ENCODE peak calls at places on chromosome 6, in five cellular contexts. T is NB4, I is endothelial cell of umbilical vein, B is HepG2, U is K562. Z is an unnamed sample.
A peak's percentile ranks its signal among the peaks of the same experiment; 100 is the strongest.

GRCh38 chr6:143940011-143940597 is 68.0 kb downstream of the PLAGL1 start:
- DNase-seq in I (peak; percentile 45), T (peak; percentile 69), U (peak; percentile 90), B (peak; percentile 59), Z (peak; percentile 65)

GRCh38 chr6:7332090-7332745 is 19.2 kb upstream of the SSR1 start:
- DNase-seq in I (no peak), B (peak; percentile 42), U (no peak), T (peak; percentile 36), Z (no peak)

GRCh38 chr6:97669191-97669651 is 386.2 kb upstream of the MMS22L start:
- DNase-seq in U (no peak), B (no peak), T (no peak), I (no peak), Z (no peak)

GRCh38 chr6:10640402-10640801 is 54.0 kb downstream of the C6orf52 start:
- DNase-seq in I (no peak), T (no peak), U (no peak), B (no peak), Z (no peak)

GRCh38 chr6:165515963-165516624 is 146.9 kb downstream of the PDE10A start:
- DNase-seq in T (no peak), B (no peak), I (peak; percentile 17), U (no peak), Z (peak; percentile 49)

GRCh38 chr6:97765480-97765879 is 482.5 kb upstream of the MMS22L start:
- DNase-seq in T (no peak), I (no peak), U (no peak), B (no peak), Z (no peak)

GRCh38 chr6:75791881-75792280 is 42.8 kb downstream of the MYO6 start:
- DNase-seq in T (no peak), U (no peak), I (peak; percentile 53), B (no peak), Z (no peak)

GRCh38 chr6:47603995-47604394 is 94.4 kb upstream of the ADGRF4 start:
- DNase-seq in U (no peak), B (no peak), I (no peak), T (no peak), Z (no peak)

GRCh38 chr6:29678114-29678513 is 2.8 kb downstream of the ZFP57 start:
- DNase-seq in U (no peak), I (no peak), T (no peak), B (no peak), Z (no peak)

GRCh38 chr6:149032599-149033405 is 284.7 kb upstream of the TAB2 start:
- DNase-seq in B (peak; percentile 98), U (no peak), I (no peak), T (peak; percentile 86), Z (peak; percentile 83)

GRCh38 chr6:112770341-112770740 is 423.2 kb downstream of the RFPL4B start:
- DNase-seq in I (no peak), B (no peak), U (no peak), T (no peak), Z (no peak)

GRCh38 chr6:3592371-3592941 is 135.6 kb upstream of the SLC22A23 start:
- DNase-seq in T (peak; percentile 88), I (peak; percentile 71), B (peak; percentile 52), U (no peak), Z (peak; percentile 95)
- TF ChIP-seq MYC in T (peak; percentile 60), I (no peak), B (no peak), U (no peak), Z (no peak)

GRCh38 chr6:1764584-1764983 is 154.9 kb downstream of the FOXC1 start:
- DNase-seq in I (no peak), T (no peak), B (no peak), U (no peak), Z (no peak)

GRCh38 chr6:1766663-1767062 is 156.9 kb downstream of the FOXC1 start:
- DNase-seq in B (no peak), T (no peak), U (no peak), I (peak; percentile 71), Z (no peak)

GRCh38 chr6:1765160-1765900 is 155.6 kb downstream of the FOXC1 start:
- DNase-seq in T (no peak), B (no peak), I (peak; percentile 55), U (no peak), Z (no peak)

GRCh38 chr6:1770435-1770843 is 160.7 kb downstream of the FOXC1 start:
- DNase-seq in B (no peak), U (no peak), T (no peak), I (no peak), Z (no peak)

DNA sequence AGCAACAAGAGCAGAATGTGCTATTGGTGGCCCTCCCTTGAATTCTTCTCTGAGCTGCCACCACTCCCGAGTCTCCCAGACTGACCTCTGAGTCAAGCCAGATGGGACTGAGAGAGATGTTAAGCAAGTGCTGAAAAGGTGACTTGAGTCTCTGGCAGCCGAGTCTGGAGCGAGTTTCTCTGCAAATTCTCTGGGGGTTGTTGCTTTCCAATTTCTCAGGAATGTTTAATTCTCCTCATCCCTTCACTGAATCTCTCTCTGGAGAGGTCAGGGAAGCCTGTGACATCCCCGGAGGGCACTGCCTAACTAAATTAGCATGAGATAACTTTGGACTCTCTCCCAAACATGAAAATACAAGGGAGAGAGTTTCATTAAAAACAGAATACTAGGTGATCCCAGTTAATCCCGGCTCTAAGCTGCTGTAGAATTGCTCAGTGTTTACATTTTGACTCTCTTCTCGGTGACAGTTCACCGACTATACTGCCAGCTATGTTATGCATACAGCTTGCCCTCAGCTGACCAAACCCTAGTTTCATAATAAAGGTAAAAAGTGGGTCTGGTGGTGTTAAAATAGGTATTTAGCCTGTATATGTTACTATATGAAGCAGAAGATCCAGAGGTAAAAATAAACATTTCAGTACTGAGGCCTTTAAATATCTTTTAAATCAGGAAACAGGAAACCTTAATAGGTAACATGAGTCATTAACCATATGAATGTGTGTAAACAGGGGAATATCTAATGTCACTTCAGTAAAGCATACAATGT is 157.9 kb downstream of the FOXC1 start:
- DNase-seq in T (no peak), U (no peak), I (peak; percentile 38), B (no peak), Z (no peak)
- TF ChIP-seq MYC in T (no peak), U (no peak), I (no peak), B (no peak), Z (no peak)

GRCh38 chr6:21312118-21312517 is 281.4 kb upstream of the SOX4 start:
- DNase-seq in B (no peak), I (no peak), U (no peak), T (no peak), Z (no peak)
- TF ChIP-seq MYC in B (no peak), I (no peak), U (no peak), T (no peak), Z (no peak)

DNA sequence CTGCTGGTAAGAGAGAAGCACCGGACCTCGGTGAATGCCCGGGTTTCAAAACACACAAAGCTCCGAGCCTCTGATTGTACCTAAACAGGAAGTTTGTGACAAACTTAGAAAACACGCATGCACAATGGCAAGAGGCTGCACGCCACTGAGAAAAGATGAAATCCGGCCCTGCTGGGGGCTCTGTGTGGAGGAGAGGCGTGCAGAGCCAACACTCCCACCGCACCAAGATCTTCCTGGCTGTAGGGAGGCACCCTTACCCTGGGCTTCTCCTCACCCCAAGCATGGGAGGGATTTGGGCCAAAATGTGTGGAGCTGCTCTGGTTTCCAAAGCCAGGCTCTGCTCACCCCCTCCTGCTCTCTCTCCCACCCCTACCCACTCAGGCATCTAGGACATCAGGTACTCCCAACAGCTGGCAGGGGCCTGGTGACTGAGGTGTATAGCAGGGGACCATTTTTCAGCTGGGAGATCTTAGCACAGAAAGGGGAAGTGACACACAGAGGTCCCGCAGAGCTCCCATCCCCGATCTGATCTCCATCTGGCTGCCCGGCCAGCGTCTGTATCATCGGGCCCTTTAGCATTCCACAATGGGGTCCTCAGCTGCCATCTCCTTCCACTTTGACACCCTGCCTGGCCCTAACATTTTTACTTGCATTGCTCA is 84.2 kb downstream of the TRERF1 start:
- DNase-seq in U (peak; percentile 31), T (peak; percentile 91), I (no peak), B (no peak), Z (no peak)
- TF ChIP-seq MYC in U (no peak), T (peak; percentile 24), I (no peak), B (no peak), Z (no peak)